ENCODE peak calls at places on chromosomes 3 and 15, in nine cellular contexts. S is sigmoid colon, W is ascending aorta, T is progenitor cell of endocrine pancreas, F is fibroblast of pulmonary artery, X is activated B cell treated with CpG ODN at 0.5 μM for 24 hours, E is tibial nerve, R is GM20000, N is HFFc6. P is an unnamed sample.

GRCh38 chr3:74353039-74353438 is 261.4 kb downstream of the CNTN3 start:
- DNase-seq in S (no peak), W (no peak), T (no peak), F (peak), X (no peak), E (no peak), R (no peak), N (no peak), P (no peak)

GRCh38 chr15:64912926-64913325 is 1.2 kb downstream of the ANKDD1A start:
- DNase-seq in S (no peak), W (no peak), T (no peak), F (no peak), X (no peak), E (no peak), R (no peak), N (no peak), P (no peak)

GRCh38 chr3:188345223-188345622 is 191.3 kb downstream of the LPP start:
- DNase-seq in S (no peak), W (no peak), T (no peak), F (peak), X (no peak), E (no peak), R (no peak), N (no peak), P (no peak)

GRCh38 chr3:61730058-61730457 is 168.7 kb downstream of the PTPRG start:
- DNase-seq in S (no peak), W (no peak), T (no peak), F (no peak), X (no peak), E (no peak), R (no peak), N (no peak), P (no peak)

GRCh38 chr3:46187876-46188275 is 20.2 kb downstream of the CCR1 start:
- DNase-seq in S (no peak), W (no peak), T (no peak), F (no peak), X (no peak), E (no peak), R (peak), N (peak), P (no peak)

GRCh38 chr3:167973046-167973445 is 122.7 kb downstream of the GOLIM4 start:
- DNase-seq in S (no peak), W (no peak), T (no peak), F (no peak), X (no peak), E (no peak), R (no peak), N (no peak), P (no peak)

GRCh38 chr15:75036269-75036668 is 12.9 kb downstream of the PPCDC start:
- DNase-seq in S (no peak), W (no peak), T (no peak), F (no peak), X (no peak), E (no peak), R (no peak), N (no peak), P (no peak)

GRCh38 chr3:160184655-160185054 is 40.6 kb upstream of the C3orf80 start:
- DNase-seq in S (no peak), W (no peak), T (no peak), F (peak), X (no peak), E (no peak), R (no peak), N (peak), P (no peak)

GRCh38 chr15:94348084-94348483 is 116.7 kb downstream of the MCTP2 start:
- DNase-seq in S (no peak), W (no peak), T (no peak), F (no peak), X (no peak), E (no peak), R (no peak), N (no peak), P (no peak)

GRCh38 chr3:49053543-49053942 is 24.3 kb upstream of the IMPDH2 start:
- DNase-seq in S (no peak), W (no peak), T (no peak), F (no peak), X (no peak), E (no peak), R (no peak), N (no peak), P (no peak)

GRCh38 chr3:170724599-170724998 is 138.7 kb upstream of the SLC7A14 start:
- DNase-seq in S (peak), W (no peak), T (no peak), F (peak), X (no peak), E (peak), R (no peak), N (peak), P (no peak)

GRCh38 chr3:100108464-100109079 is 5.7 kb downstream of the FILIP1L start:
- DNase-seq in S (no peak), W (no peak), T (no peak), F (no peak), X (no peak), E (no peak), R (no peak), N (no peak), P (no peak)

GRCh38 chr15:100937171-100937570 is 18.0 kb downstream of the LRRK1 start:
- DNase-seq in S (no peak), W (no peak), T (no peak), F (no peak), X (no peak), E (no peak), R (no peak), N (no peak), P (no peak)

GRCh38 chr3:87350367-87351199 is 74.2 kb upstream of the POU1F1 start:
- DNase-seq in S (no peak), W (no peak), T (no peak), F (peak), X (no peak), E (no peak), R (peak), N (peak), P (no peak)

GRCh38 chr3:139251529-139251928 is 92.3 kb upstream of the MRPS22 start:
- DNase-seq in S (no peak), W (no peak), T (no peak), F (peak), X (no peak), E (no peak), R (no peak), N (no peak), P (no peak)

GRCh38 chr15:26697913-26698312 is 75.0 kb downstream of the GABRB3 start:
- DNase-seq in S (no peak), W (no peak), T (no peak), F (no peak), X (no peak), E (no peak), R (no peak), N (no peak), P (no peak)

GRCh38 chr3:26029323-26029722 is 239.4 kb downstream of the OXSM start:
- DNase-seq in S (no peak), W (no peak), T (no peak), F (no peak), X (no peak), E (no peak), R (no peak), N (no peak), P (no peak)

GRCh38 chr3:80017369-80017768 is 249.6 kb upstream of the ROBO1 start:
- DNase-seq in S (no peak), W (no peak), T (no peak), F (no peak), X (no peak), E (no peak), R (no peak), N (no peak), P (no peak)

GRCh38 chr15:66588971-66589370 is 23.2 kb upstream of the LCTL start:
- DNase-seq in S (no peak), W (no peak), T (no peak), F (no peak), X (no peak), E (no peak), R (no peak), N (no peak), P (no peak)

GRCh38 chr3:146550743-146551510 is 6.5 kb upstream of the PLSCR1 start:
- DNase-seq in S (no peak), W (no peak), T (no peak), F (peak), X (no peak), E (no peak), R (peak), N (peak), P (no peak)

GRCh38 chr3:13069495-13069894 is 3.7 kb downstream of the IQSEC1 start:
- DNase-seq in S (no peak), W (no peak), T (no peak), F (no peak), X (no peak), E (no peak), R (peak), N (no peak), P (no peak)

GRCh38 chr3:14913926-14914776 is 33.2 kb upstream of the NR2C2 start:
- DNase-seq in S (no peak), W (no peak), T (no peak), F (no peak), X (no peak), E (no peak), R (no peak), N (no peak), P (no peak)

GRCh38 chr15:43776101-43776717 is 557 bp downstream of the ELL3 start:
- DNase-seq in S (no peak), W (no peak), T (no peak), F (no peak), X (peak), E (no peak), R (peak), N (no peak), P (no peak)

GRCh38 chr3:101172516-101172915 is 147.9 kb downstream of the IMPG2 start:
- DNase-seq in S (no peak), W (no peak), T (no peak), F (no peak), X (no peak), E (no peak), R (no peak), N (no peak), P (no peak)

GRCh38 chr15:66819084-66819483 is 117.0 kb downstream of the SMAD6 start:
- DNase-seq in S (no peak), W (no peak), T (no peak), F (no peak), X (no peak), E (no peak), R (no peak), N (peak), P (no peak)

GRCh38 chr3:194688207-194688711 is 2.6 kb downstream of the FAM43A start:
- DNase-seq in S (peak), W (no peak), T (no peak), F (peak), X (no peak), E (no peak), R (peak), N (no peak), P (no peak)

GRCh38 chr3:89098964-89099585 is 8.3 kb upstream of the EPHA3 start:
- DNase-seq in S (no peak), W (no peak), T (peak), F (peak), X (no peak), E (no peak), R (peak), N (peak), P (no peak)

GRCh38 chr15:101672298-101672697 is 20.1 kb upstream of the TM2D3 start:
- DNase-seq in S (no peak), W (no peak), T (no peak), F (peak), X (no peak), E (no peak), R (no peak), N (no peak), P (no peak)

GRCh38 chr3:14323401-14324223 is 78.8 kb upstream of the SLC6A6 start:
- DNase-seq in S (no peak), W (no peak), T (no peak), F (no peak), X (no peak), E (no peak), R (no peak), N (no peak), P (no peak)

GRCh38 chr3:177286034-177286433 is 88.8 kb upstream of the TBL1XR1 start:
- DNase-seq in S (no peak), W (no peak), T (no peak), F (no peak), X (no peak), E (no peak), R (no peak), N (no peak), P (no peak)

GRCh38 chr3:177287231-177287630 is 89.9 kb upstream of the TBL1XR1 start:
- DNase-seq in S (no peak), W (no peak), T (no peak), F (no peak), X (no peak), E (no peak), R (no peak), N (no peak), P (no peak)

GRCh38 chr3:177282028-177282655 is 84.9 kb upstream of the TBL1XR1 start:
- DNase-seq in S (no peak), W (no peak), T (no peak), F (no peak), X (no peak), E (no peak), R (no peak), N (no peak), P (no peak)

GRCh38 chr3:177283983-177284382 is 86.7 kb upstream of the TBL1XR1 start:
- DNase-seq in S (no peak), W (no peak), T (no peak), F (no peak), X (no peak), E (no peak), R (no peak), N (no peak), P (no peak)

DNA sequence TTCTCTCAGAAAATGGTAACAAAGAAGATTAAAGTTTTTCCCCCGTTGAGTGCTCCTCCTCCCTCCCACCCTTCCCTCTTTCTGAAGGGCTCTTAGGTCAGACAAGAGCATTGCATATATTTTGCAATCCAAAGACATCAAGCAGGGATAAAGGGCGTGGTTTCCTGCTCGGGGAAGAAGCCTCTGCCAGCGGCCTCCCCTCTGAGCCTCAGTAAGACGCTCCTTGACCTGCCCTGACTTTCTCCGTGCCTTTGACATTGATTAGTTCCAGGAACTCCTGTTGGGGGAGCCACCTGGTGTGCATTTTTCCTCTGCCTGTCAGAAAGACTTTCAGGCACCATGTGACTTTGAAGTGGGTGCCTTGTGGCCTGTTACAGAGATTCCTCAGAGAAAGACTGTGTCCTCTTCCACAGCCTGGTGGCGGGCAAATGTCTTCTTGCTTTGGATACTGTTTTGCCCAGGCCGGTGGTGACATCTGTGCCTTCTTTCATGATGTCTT is 87.2 kb upstream of the TBL1XR1 start:
- DNase-seq in S (peak), W (no peak), T (no peak), F (peak), X (no peak), E (no peak), R (no peak), N (no peak), P (no peak)
- TF ChIP-seq CTCF in S (no peak), W (no peak), T (no peak), F (peak), X (no peak), E (no peak), R (no peak), N (no peak), P (no peak)

GRCh38 chr3:133833880-133834620 is 28.4 kb downstream of the SRPRB start:
- DNase-seq in S (no peak), W (no peak), T (no peak), F (no peak), X (no peak), E (no peak), R (no peak), N (no peak), P (no peak)

GRCh38 chr3:133833267-133833666 is 27.7 kb downstream of the SRPRB start:
- DNase-seq in S (no peak), W (no peak), T (no peak), F (no peak), X (no peak), E (no peak), R (no peak), N (no peak), P (no peak)

GRCh38 chr3:133830071-133830470 is 24.5 kb downstream of the SRPRB start:
- DNase-seq in S (no peak), W (no peak), T (no peak), F (no peak), X (no peak), E (no peak), R (no peak), N (no peak), P (no peak)

GRCh38 chr3:133832802-133833144 is 27.2 kb downstream of the SRPRB start:
- DNase-seq in S (no peak), W (no peak), T (no peak), F (no peak), X (no peak), E (no peak), R (no peak), N (no peak), P (no peak)

DNA sequence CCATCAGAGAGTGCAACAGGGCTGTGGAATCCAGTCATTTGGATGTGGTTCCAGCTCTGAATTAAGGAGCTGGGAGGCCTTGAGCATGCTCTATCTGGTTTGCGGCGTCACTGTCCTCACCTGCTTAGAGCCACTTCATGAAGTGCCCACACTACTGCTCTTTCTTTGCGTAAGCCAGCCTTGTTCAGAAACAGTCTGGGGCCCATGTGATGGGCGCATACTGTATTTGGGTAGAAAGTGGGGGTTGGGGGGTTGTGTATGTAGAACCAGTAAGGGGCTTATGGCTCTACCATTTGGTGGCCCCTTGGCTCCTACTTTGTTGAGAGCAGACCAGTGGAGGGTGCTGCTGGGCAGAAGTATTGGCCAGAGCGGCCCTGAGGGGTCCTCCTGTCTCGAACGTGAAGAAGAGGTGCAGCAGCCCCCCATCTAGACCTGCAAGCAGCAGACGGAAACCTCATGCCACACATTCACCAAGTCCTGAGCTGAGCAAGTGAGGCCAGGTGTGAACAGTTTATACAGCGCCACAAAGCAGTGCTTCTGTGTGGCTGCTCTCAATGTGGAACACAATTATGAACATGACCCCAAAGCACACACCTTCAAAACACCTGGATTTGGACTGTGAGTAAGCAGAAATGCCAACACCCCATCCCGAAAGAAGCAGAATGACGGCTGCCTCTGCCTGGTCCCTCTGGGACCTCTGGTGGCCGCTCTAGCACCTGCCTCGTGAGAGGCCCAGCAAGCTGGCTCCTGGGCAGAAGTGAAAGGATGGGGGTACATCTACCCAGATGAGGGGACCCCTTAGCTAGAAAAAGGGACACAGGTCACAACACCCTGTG is 26.6 kb downstream of the SRPRB start:
- DNase-seq in S (no peak), W (no peak), T (no peak), F (no peak), X (no peak), E (no peak), R (no peak), N (no peak), P (no peak)
- TF ChIP-seq CTCF in S (no peak), W (no peak), T (peak), F (no peak), X (no peak), E (no peak), R (no peak), N (peak), P (no peak)

DNA sequence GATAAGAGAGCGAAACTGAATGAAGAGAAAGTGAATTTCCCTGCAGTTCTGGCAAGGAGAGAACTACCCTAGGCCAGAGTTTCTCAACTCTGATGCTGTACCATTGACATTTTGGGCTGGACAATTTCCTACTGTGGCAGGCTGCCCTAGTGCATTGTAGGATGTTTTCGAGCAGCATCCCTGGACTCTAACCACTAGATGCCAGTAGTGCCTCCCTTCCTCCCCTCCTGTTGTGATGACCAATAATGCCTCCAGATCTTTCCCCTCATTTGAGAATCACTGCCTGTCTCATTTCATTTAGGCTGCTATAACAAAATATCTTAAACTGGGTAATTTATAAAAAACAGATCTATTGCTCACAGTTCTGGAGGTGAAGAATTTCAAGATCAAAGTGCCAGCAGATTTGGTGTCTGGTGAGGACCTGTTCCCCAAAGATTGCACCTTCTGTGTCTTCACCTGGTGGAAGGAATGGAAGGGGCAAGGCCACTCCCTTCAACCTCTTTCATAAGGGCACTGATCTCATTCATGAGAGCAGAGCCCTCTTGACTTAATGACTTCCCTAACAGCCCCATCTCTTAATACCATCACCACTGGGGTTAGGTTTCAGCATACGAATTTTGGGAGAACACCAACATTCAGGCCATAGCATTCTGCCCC is 188.9 kb upstream of the MEIS2 start:
- DNase-seq in S (no peak), W (no peak), T (no peak), F (peak), X (no peak), E (no peak), R (no peak), N (peak), P (no peak)
- TF ChIP-seq CTCF in S (no peak), W (no peak), T (peak), F (peak), X (no peak), E (no peak), R (no peak), N (peak), P (no peak)

GRCh38 chr3:108091498-108092259 is 848 bp upstream of the CD47 start:
- DNase-seq in S (no peak), W (no peak), T (no peak), F (no peak), X (no peak), E (no peak), R (no peak), N (no peak), P (no peak)

GRCh38 chr3:108090701-108091497 is at the start of gene CD47:
- DNase-seq in S (peak), W (peak), T (peak), F (peak), X (peak), E (peak), R (peak), N (peak), P (peak)

GRCh38 chr3:108088697-108089096 is 2.1 kb downstream of the CD47 start:
- DNase-seq in S (no peak), W (no peak), T (no peak), F (no peak), X (no peak), E (no peak), R (peak), N (no peak), P (no peak)

GRCh38 chr3:108089544-108089943 is 1.3 kb downstream of the CD47 start:
- DNase-seq in S (no peak), W (no peak), T (no peak), F (no peak), X (no peak), E (no peak), R (no peak), N (no peak), P (no peak)

DNA sequence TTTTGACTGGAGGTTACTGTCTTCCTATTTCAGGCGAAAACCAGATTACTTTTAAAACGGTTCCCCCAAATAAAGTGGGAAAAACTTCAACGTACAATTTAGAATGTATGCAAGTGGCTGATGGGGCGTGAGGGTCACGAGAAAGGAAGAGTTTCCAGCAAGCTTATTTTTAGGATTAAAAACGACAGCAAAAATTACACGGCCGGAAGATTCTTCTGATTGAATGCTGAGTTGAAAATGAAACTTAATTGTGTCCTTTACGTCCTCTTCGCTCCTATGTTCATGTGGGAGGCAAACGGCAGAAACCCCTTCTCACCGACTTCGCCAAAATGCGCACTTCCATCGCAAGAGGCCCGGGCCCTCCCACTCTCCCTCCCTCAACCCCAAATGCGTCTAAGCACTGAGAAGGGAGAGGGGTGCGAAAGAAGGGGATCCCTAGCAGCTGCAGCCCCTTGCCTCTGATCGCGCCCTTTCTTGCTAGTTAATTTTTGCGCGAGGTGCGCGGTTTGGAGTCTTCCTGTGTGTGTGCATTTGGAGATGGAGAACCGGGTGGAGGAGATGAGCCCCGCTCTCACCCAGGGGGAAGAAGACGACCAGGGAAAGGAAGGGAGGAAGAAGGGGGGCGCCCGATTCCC is 648 bp downstream of the CD47 start:
- DNase-seq in S (peak), W (no peak), T (no peak), F (peak), X (peak), E (peak), R (peak), N (no peak), P (no peak)
- TF ChIP-seq CTCF in S (no peak), W (no peak), T (no peak), F (no peak), X (no peak), E (no peak), R (no peak), N (no peak), P (no peak)

P was measured in omental fat pad.